ENCODE peak calls at places on chromosomes 3 and 15, in four cellular contexts. V is stomach; O is activated T-helper 9 cell treated with anti-CD3 and anti-CD28 coated beads, Interleukin-2, amount 50 U/mL, for 16 hours; E is left cardiac atrium. Q is an unnamed sample.

GRCh38 chr3:132997404-132997803 is 40.8 kb upstream of the TMEM108 start:
- DNase-seq in E (no peak), V (no peak), O (no peak), Q (no peak)

GRCh38 chr15:89740137-89740536 is 10.9 kb downstream of the MESP1 start:
- DNase-seq in O (no peak), V (peak), E (no peak), Q (peak)

GRCh38 chr15:72919936-72920455 is 132.3 kb upstream of the NEO1 start:
- DNase-seq in V (no peak), O (no peak), E (no peak), Q (no peak)

GRCh38 chr15:35481992-35482391 is 64.0 kb downstream of the DPH6 start:
- DNase-seq in E (no peak), O (no peak), V (no peak), Q (no peak)

GRCh38 chr3:6867269-6867668 is 6.4 kb downstream of the GRM7 start:
- DNase-seq in V (no peak), O (no peak), E (no peak), Q (no peak)

GRCh38 chr3:193023218-193023617 is 105.6 kb upstream of the MB21D2 start:
- DNase-seq in E (no peak), V (no peak), O (no peak), Q (no peak)

GRCh38 chr3:17494117-17494809 is 248.2 kb downstream of the TBC1D5 start:
- DNase-seq in O (no peak), V (no peak), E (no peak), Q (no peak)

GRCh38 chr15:68698708-68699107 is 119.9 kb downstream of the CORO2B start:
- DNase-seq in O (no peak), E (no peak), V (no peak), Q (no peak)

GRCh38 chr3:171950373-171950772 is 89.0 kb upstream of the FNDC3B start:
- DNase-seq in O (no peak), V (no peak), E (no peak), Q (no peak)

GRCh38 chr3:30644615-30645014 is 38.2 kb downstream of the TGFBR2 start:
- DNase-seq in E (peak), V (peak), O (peak), Q (no peak)

Q was measured in stimulated activated effector memory CD8-positive, alpha-beta T cell treated with anti-CD3 and anti-CD28 coated beads, Interleukin-12 subunit alpha, Interleukin-12 subunit beta, amount 100 ng/mL, for 72 hours.